ENCODE peak calls at places on chromosomes 6 and 20, in six cellular contexts. G, J, Z, Q, I and P are unnamed samples.

GRCh38 chr6:126308367-126308766 is 31.5 kb upstream of the CENPW start:
- DNase-seq in Q (no peak), I (no peak), G (no peak), Z (no peak), J (no peak), P (no peak)

GRCh38 chr6:589090-589489 is 67.8 kb downstream of the HUS1B start:
- DNase-seq in Q (no peak), G (no peak), J (no peak), I (no peak), Z (no peak), P (no peak)

GRCh38 chr6:98672681-98673475 is 161.5 kb upstream of the POU3F2 start:
- DNase-seq in J (no peak), Z (no peak), G (no peak), Q (no peak), I (no peak), P (no peak)

GRCh38 chr20:61053487-61054277 is 198.4 kb upstream of the CDH4 start:
- DNase-seq in J (no peak), G (no peak), Q (no peak), I (no peak), Z (no peak), P (no peak)

GRCh38 chr20:16201191-16201590 is 372.1 kb downstream of the KIF16B start:
- DNase-seq in Q (no peak), G (no peak), J (no peak), I (no peak), Z (no peak), P (no peak)

GRCh38 chr6:106890447-106890846 is 84.1 kb downstream of the CD24 start:
- DNase-seq in I (no peak), Q (no peak), Z (no peak), G (no peak), J (no peak), P (no peak)

GRCh38 chr6:31651602-31652191 is 764 bp downstream of the BAG6 start:
- DNase-seq in G (no peak), Q (peak; percentile 67), J (no peak), Z (no peak), I (peak; percentile 37), P (peak; percentile 91)

GRCh38 chr6:134510121-134510520 is 192.2 kb upstream of the SGK1 start:
- DNase-seq in G (no peak), J (no peak), I (no peak), Z (no peak), Q (no peak), P (no peak)

GRCh38 chr6:47203266-47203967 is 106.3 kb downstream of the TNFRSF21 start:
- DNase-seq in Z (no peak), J (no peak), I (no peak), Q (no peak), G (no peak), P (no peak)

GRCh38 chr20:22611636-22612035 is 27.3 kb upstream of the FOXA2 start:
- DNase-seq in Q (no peak), I (no peak), G (no peak), Z (no peak), J (no peak), P (no peak)

GRCh38 chr6:129635396-129636164 is 74.4 kb downstream of the ARHGAP18 start:
- DNase-seq in I (no peak), Z (no peak), Q (no peak), J (no peak), G (no peak), P (peak; percentile 86)

GRCh38 chr6:2744778-2745177 is 5.9 kb downstream of the MYLK4 start:
- DNase-seq in Z (no peak), I (no peak), J (no peak), Q (no peak), G (no peak), P (no peak)

GRCh38 chr6:582370-582769 is 74.5 kb downstream of the HUS1B start:
- DNase-seq in J (no peak), Q (peak; percentile 75), G (no peak), Z (no peak), I (no peak), P (no peak)

GRCh38 chr20:44025756-44026155 is 111.1 kb downstream of the TOX2 start:
- DNase-seq in J (no peak), Q (no peak), G (no peak), I (no peak), Z (no peak), P (no peak)

GRCh38 chr20:57450931-57451330 is 59.7 kb downstream of the RBM38 start:
- DNase-seq in G (no peak), Q (no peak), J (no peak), Z (no peak), I (no peak), P (no peak)

GRCh38 chr6:78808356-78808891 is 58.9 kb upstream of the IRAK1BP1 start:
- DNase-seq in Z (no peak), Q (no peak), J (no peak), G (no peak), I (no peak), P (no peak)

GRCh38 chr6:75409286-75409685 is 84.3 kb downstream of the FILIP1 start:
- DNase-seq in J (no peak), Z (no peak), G (no peak), Q (no peak), I (no peak), P (no peak)

GRCh38 chr6:141309295-141309694 is 823.4 kb upstream of the GJE1 start:
- DNase-seq in J (no peak), Z (no peak), G (no peak), Q (no peak), I (no peak), P (no peak)

GRCh38 chr6:15796130-15796766 is 133.4 kb upstream of the DTNBP1 start:
- DNase-seq in Z (no peak), Q (no peak), G (no peak), J (no peak), I (no peak), P (no peak)

GRCh38 chr20:37327748-37328147 is 18.2 kb upstream of the SRC start:
- DNase-seq in I (no peak), Q (no peak), Z (no peak), J (no peak), G (no peak), P (no peak)